ENCODE peak calls at places on chromosomes 3 and 15, in four cellular contexts. P is hepatocyte, T is HCT116, F is neuronal stem cell. H is an unnamed sample.

GRCh38 chr3:190041333-190042041 is 79.2 kb downstream of the P3H2 start:
- DNase-seq in P (peak), T (no peak), F (no peak), H (no peak)

GRCh38 chr3:28328188-28329151 is 20.1 kb upstream of the ZCWPW2 start:
- DNase-seq in P (peak), T (no peak), F (peak), H (peak)

GRCh38 chr3:143171656-143172055 is 52.1 kb downstream of the CHST2 start:
- DNase-seq in P (no peak), T (no peak), F (no peak), H (no peak)

GRCh38 chr15:65413051-65413759 is 9.5 kb downstream of the IGDCC4 start:
- DNase-seq in P (no peak), T (no peak), F (no peak), H (no peak)

GRCh38 chr3:145899229-145899628 is 261.8 kb downstream of the PLOD2 start:
- DNase-seq in P (no peak), T (no peak), F (no peak), H (no peak)

GRCh38 chr3:59286791-59287531 is 237.1 kb upstream of the CFAP20DC start:
- DNase-seq in P (peak), T (no peak), F (no peak), H (peak)

GRCh38 chr3:10753964-10754363 is 62.1 kb upstream of the SLC6A11 start:
- DNase-seq in P (peak), T (no peak), F (peak), H (peak)

GRCh38 chr3:13894096-13894811 is 14.4 kb upstream of the WNT7A start:
- DNase-seq in P (no peak), T (no peak), F (no peak), H (no peak)

GRCh38 chr15:58404722-58405121 is 27.1 kb upstream of the LIPC start:
- DNase-seq in P (no peak), T (no peak), F (no peak), H (no peak)

GRCh38 chr3:133675631-133676335 is 14.0 kb upstream of the TOPBP1 start:
- DNase-seq in P (no peak), T (no peak), F (no peak), H (no peak)

GRCh38 chr3:72319202-72320095 is 528.8 kb downstream of the SHQ1 start:
- DNase-seq in P (peak), T (no peak), F (no peak), H (peak)

GRCh38 chr3:149393355-149394165 is 16.1 kb upstream of the TM4SF1 start:
- DNase-seq in P (peak), T (peak), F (peak), H (peak)

GRCh38 chr3:149390772-149391212 is 13.3 kb upstream of the TM4SF1 start:
- DNase-seq in P (no peak), T (peak), F (no peak), H (peak)

GRCh38 chr3:149390316-149390715 is 12.9 kb upstream of the TM4SF1 start:
- DNase-seq in P (no peak), T (no peak), F (no peak), H (peak)

GRCh38 chr3:149388714-149389417 is 11.4 kb upstream of the TM4SF1 start:
- DNase-seq in P (no peak), T (no peak), F (no peak), H (peak)

GRCh38 chr3:149391960-149392359 is 14.5 kb upstream of the TM4SF1 start:
- DNase-seq in P (no peak), T (no peak), F (no peak), H (no peak)
- H3K4me2 ChIP-seq in P (no peak), T (no peak), F (no peak), H (no peak)

DNA sequence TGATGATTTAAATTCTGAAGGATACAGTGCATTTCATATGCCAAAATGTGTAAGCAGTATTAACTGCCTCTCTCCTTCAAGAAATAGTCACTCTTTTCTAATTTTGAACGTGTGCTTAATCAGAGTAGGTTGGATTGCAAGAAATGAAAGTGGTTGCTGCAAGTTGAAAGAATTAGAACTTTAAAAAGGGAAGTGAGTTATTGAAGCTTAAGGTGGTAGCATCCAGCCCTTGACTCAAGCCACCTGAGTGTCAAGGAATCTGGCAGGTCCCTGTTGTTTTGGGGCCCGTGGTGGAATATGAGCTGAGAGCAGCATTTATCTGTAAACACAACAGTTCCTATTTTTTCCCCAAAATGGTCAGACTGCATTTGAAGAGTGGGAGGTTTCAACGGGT is 1.7 kb downstream of the ITPR1 start:
- DNase-seq in P (no peak), T (no peak), F (no peak), H (no peak)
- H3K4me2 ChIP-seq in P (peak), T (no peak), F (no peak), H (peak)

DNA sequence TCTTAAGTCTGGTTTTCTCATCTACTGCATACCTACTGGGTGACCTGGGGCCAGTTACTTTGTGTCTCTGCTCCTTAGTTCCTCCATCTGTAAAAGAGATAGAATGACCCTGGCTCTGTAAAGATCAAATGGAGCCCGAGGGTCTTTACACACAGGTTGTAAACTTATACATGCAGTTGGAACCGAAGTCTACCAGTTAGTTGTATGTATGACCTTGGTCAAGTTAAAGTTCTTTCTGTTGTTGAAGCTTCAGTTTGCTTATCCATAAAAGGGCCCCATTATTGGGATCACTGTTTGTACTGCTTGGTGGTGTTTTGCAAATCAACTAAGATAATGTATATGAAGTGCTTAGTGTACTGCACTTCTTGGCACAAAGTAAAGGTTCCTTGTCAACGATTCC is 186.9 kb downstream of the PTPRG start:
- DNase-seq in P (no peak), T (no peak), F (no peak), H (no peak)
- H3K4me2 ChIP-seq in P (no peak), T (no peak), F (no peak), H (no peak)

GRCh38 chr15:99180963-99181306 is 68.4 kb downstream of the TTC23 start:
- DNase-seq in P (no peak), T (no peak), F (no peak), H (no peak)

GRCh38 chr15:99177679-99178078 is 71.7 kb downstream of the TTC23 start:
- DNase-seq in P (no peak), T (no peak), F (no peak), H (no peak)

GRCh38 chr15:99176757-99177156 is 71.9 kb downstream of the SYNM start:
- DNase-seq in P (no peak), T (no peak), F (no peak), H (no peak)

GRCh38 chr15:99181544-99181943 is 67.8 kb downstream of the TTC23 start:
- DNase-seq in P (no peak), T (no peak), F (no peak), H (no peak)

GRCh38 chr15:99180287-99180962 is 69.0 kb downstream of the TTC23 start:
- DNase-seq in P (no peak), T (no peak), F (no peak), H (no peak)
- H3K4me2 ChIP-seq in P (no peak), T (no peak), F (no peak), H (no peak)

GRCh38 chr3:112092439-112093179 is 6.4 kb downstream of the C3orf52 start:
- DNase-seq in P (no peak), T (no peak), F (no peak), H (no peak)
- H3K4me2 ChIP-seq in P (peak), T (no peak), F (no peak), H (no peak)

DNA sequence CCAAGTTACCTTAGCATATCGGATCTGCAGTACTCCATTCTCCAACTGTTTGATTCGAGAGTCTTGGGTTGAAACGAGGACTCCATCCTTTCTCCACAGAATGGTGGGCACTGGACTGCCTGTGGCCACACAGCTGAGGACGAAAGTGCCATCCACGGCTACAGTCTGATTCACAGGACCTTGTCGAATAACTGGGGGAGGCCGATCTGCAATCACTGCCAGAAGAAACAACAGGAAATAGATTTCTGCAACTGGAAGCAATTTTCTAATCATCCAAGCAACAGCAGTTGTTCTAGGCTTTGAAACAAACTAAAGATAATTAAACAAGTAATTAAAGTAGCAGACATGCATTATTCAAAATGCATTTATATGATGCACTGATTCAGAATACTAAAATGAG is 1097.7 kb downstream of the ROBO1 start:
- DNase-seq in P (no peak), T (no peak), F (no peak), H (no peak)
- H3K4me2 ChIP-seq in P (no peak), T (no peak), F (no peak), H (no peak)

H was measured in PC-3.